ENCODE peak calls at places on chromosomes 13 and 19, in eight cellular contexts. One of them, this sample, is unnamed.

GRCh38 chr13:25252770-25253169 is 34.5 kb downstream of the MTMR6 start:
- DNase-seq in stomach: no peak
- DNase-seq in suprapubic skin: no peak
- DNase-seq in IMR-90: no peak
- DNase-seq in esophagus squamous epithelium: no peak
- DNase-seq in vagina: no peak
- DNase-seq in GM12878: no peak
- DNase-seq in esophagus muscularis mucosa: no peak
- DNase-seq in this sample: no peak

GRCh38 chr19:30180691-30181090 is 191.5 kb upstream of the ZNF536 start:
- DNase-seq in stomach: no peak
- DNase-seq in suprapubic skin: no peak
- DNase-seq in IMR-90: no peak
- DNase-seq in esophagus squamous epithelium: no peak
- DNase-seq in vagina: no peak
- DNase-seq in GM12878: no peak
- DNase-seq in esophagus muscularis mucosa: no peak
- DNase-seq in this sample: no peak

GRCh38 chr19:31175564-31176348 is 173.5 kb downstream of the TSHZ3 start:
- DNase-seq in stomach: no peak
- DNase-seq in suprapubic skin: no peak
- DNase-seq in IMR-90: no peak
- DNase-seq in esophagus squamous epithelium: no peak
- DNase-seq in vagina: no peak
- DNase-seq in GM12878: no peak
- DNase-seq in esophagus muscularis mucosa: peak
- DNase-seq in this sample: no peak

GRCh38 chr13:92097337-92097903 is 699.0 kb downstream of the GPC5 start:
- DNase-seq in stomach: no peak
- DNase-seq in suprapubic skin: no peak
- DNase-seq in IMR-90: no peak
- DNase-seq in esophagus squamous epithelium: no peak
- DNase-seq in vagina: no peak
- DNase-seq in GM12878: no peak
- DNase-seq in esophagus muscularis mucosa: no peak
- DNase-seq in this sample: no peak

GRCh38 chr13:105432408-105432807 is 1103.1 kb downstream of the EFNB2 start:
- DNase-seq in stomach: no peak
- DNase-seq in suprapubic skin: no peak
- DNase-seq in IMR-90: no peak
- DNase-seq in esophagus squamous epithelium: no peak
- DNase-seq in vagina: no peak
- DNase-seq in GM12878: no peak
- DNase-seq in esophagus muscularis mucosa: no peak
- DNase-seq in this sample: no peak

GRCh38 chr19:6728346-6728745 is 7.9 kb upstream of the C3 start:
- DNase-seq in stomach: no peak
- DNase-seq in suprapubic skin: no peak
- DNase-seq in IMR-90: no peak
- DNase-seq in esophagus squamous epithelium: no peak
- DNase-seq in vagina: no peak
- DNase-seq in GM12878: no peak
- DNase-seq in esophagus muscularis mucosa: no peak
- DNase-seq in this sample: no peak

GRCh38 chr13:83549671-83550070 is 332.6 kb downstream of the SLITRK1 start:
- DNase-seq in stomach: no peak
- DNase-seq in suprapubic skin: no peak
- DNase-seq in IMR-90: no peak
- DNase-seq in esophagus squamous epithelium: no peak
- DNase-seq in vagina: no peak
- DNase-seq in GM12878: no peak
- DNase-seq in esophagus muscularis mucosa: no peak
- DNase-seq in this sample: no peak

GRCh38 chr13:18943273-18943672 is 238.4 kb downstream of the TUBA3C start:
- DNase-seq in stomach: no peak
- DNase-seq in suprapubic skin: no peak
- DNase-seq in IMR-90: no peak
- DNase-seq in esophagus squamous epithelium: no peak
- DNase-seq in vagina: no peak
- DNase-seq in GM12878: no peak
- DNase-seq in esophagus muscularis mucosa: no peak
- DNase-seq in this sample: peak

GRCh38 chr19:10718205-10719196 is 622 bp downstream of the DNM2 start:
- DNase-seq in stomach: peak
- DNase-seq in suprapubic skin: peak
- DNase-seq in IMR-90: peak
- DNase-seq in esophagus squamous epithelium: no peak
- DNase-seq in vagina: no peak
- DNase-seq in GM12878: no peak
- DNase-seq in esophagus muscularis mucosa: no peak
- DNase-seq in this sample: no peak

GRCh38 chr19:4140237-4140711 is 13.2 kb upstream of the CREB3L3 start:
- DNase-seq in stomach: no peak
- DNase-seq in suprapubic skin: no peak
- DNase-seq in IMR-90: peak
- DNase-seq in esophagus squamous epithelium: no peak
- DNase-seq in vagina: no peak
- DNase-seq in GM12878: no peak
- DNase-seq in esophagus muscularis mucosa: no peak
- DNase-seq in this sample: no peak

GRCh38 chr13:27171244-27171829 is at the start of gene USP12:
- DNase-seq in stomach: no peak
- DNase-seq in suprapubic skin: peak
- DNase-seq in IMR-90: peak
- DNase-seq in esophagus squamous epithelium: no peak
- DNase-seq in vagina: no peak
- DNase-seq in GM12878: no peak
- DNase-seq in esophagus muscularis mucosa: no peak
- DNase-seq in this sample: no peak

GRCh38 chr13:107680115-107680514 is 535.2 kb downstream of the LIG4 start:
- DNase-seq in stomach: no peak
- DNase-seq in suprapubic skin: no peak
- DNase-seq in IMR-90: peak
- DNase-seq in esophagus squamous epithelium: no peak
- DNase-seq in vagina: no peak
- DNase-seq in GM12878: no peak
- DNase-seq in esophagus muscularis mucosa: no peak
- DNase-seq in this sample: no peak

GRCh38 chr13:76677047-76677446 is 209.2 kb downstream of the KCTD12 start:
- DNase-seq in stomach: no peak
- DNase-seq in suprapubic skin: no peak
- DNase-seq in IMR-90: peak
- DNase-seq in esophagus squamous epithelium: no peak
- DNase-seq in vagina: no peak
- DNase-seq in GM12878: no peak
- DNase-seq in esophagus muscularis mucosa: peak
- DNase-seq in this sample: peak

GRCh38 chr19:34793562-34793961 is 20.5 kb upstream of the ZNF599 start:
- DNase-seq in stomach: no peak
- DNase-seq in suprapubic skin: no peak
- DNase-seq in IMR-90: no peak
- DNase-seq in esophagus squamous epithelium: no peak
- DNase-seq in vagina: no peak
- DNase-seq in GM12878: no peak
- DNase-seq in esophagus muscularis mucosa: peak
- DNase-seq in this sample: peak

GRCh38 chr13:80132741-80133601 is 208.0 kb downstream of the SPRY2 start:
- DNase-seq in stomach: peak
- DNase-seq in suprapubic skin: peak
- DNase-seq in IMR-90: peak
- DNase-seq in esophagus squamous epithelium: no peak
- DNase-seq in vagina: no peak
- DNase-seq in GM12878: no peak
- DNase-seq in esophagus muscularis mucosa: no peak
- DNase-seq in this sample: peak

GRCh38 chr13:26694609-26695359 is 65.8 kb downstream of the GPR12 start:
- DNase-seq in stomach: no peak
- DNase-seq in suprapubic skin: no peak
- DNase-seq in IMR-90: no peak
- DNase-seq in esophagus squamous epithelium: no peak
- DNase-seq in vagina: no peak
- DNase-seq in GM12878: no peak
- DNase-seq in esophagus muscularis mucosa: peak
- DNase-seq in this sample: no peak

GRCh38 chr13:44347301-44347700 is 26.3 kb upstream of the SERP2 start:
- DNase-seq in stomach: no peak
- DNase-seq in suprapubic skin: no peak
- DNase-seq in IMR-90: no peak
- DNase-seq in esophagus squamous epithelium: no peak
- DNase-seq in vagina: peak
- DNase-seq in GM12878: no peak
- DNase-seq in esophagus muscularis mucosa: no peak
- DNase-seq in this sample: no peak

GRCh38 chr19:46967578-46968018 is 52.0 kb upstream of the NPAS1 start:
- DNase-seq in stomach: peak
- DNase-seq in suprapubic skin: peak
- DNase-seq in IMR-90: no peak
- DNase-seq in esophagus squamous epithelium: no peak
- DNase-seq in vagina: no peak
- DNase-seq in GM12878: no peak
- DNase-seq in esophagus muscularis mucosa: no peak
- DNase-seq in this sample: no peak

GRCh38 chr13:112740502-112741131 is 50.8 kb downstream of the ATP11A start:
- DNase-seq in stomach: peak
- DNase-seq in suprapubic skin: peak
- DNase-seq in IMR-90: peak
- DNase-seq in esophagus squamous epithelium: no peak
- DNase-seq in vagina: no peak
- DNase-seq in GM12878: no peak
- DNase-seq in esophagus muscularis mucosa: no peak
- DNase-seq in this sample: peak

GRCh38 chr13:38697628-38698333 is 10.9 kb downstream of the FREM2 start:
- DNase-seq in stomach: no peak
- DNase-seq in suprapubic skin: no peak
- DNase-seq in IMR-90: no peak
- DNase-seq in esophagus squamous epithelium: no peak
- DNase-seq in vagina: no peak
- DNase-seq in GM12878: no peak
- DNase-seq in esophagus muscularis mucosa: no peak
- DNase-seq in this sample: no peak
- TF ChIP-seq CTCF in stomach: no peak
- TF ChIP-seq CTCF in suprapubic skin: no peak
- TF ChIP-seq CTCF in IMR-90: no peak
- TF ChIP-seq CTCF in esophagus squamous epithelium: no peak
- TF ChIP-seq CTCF in vagina: no peak
- TF ChIP-seq CTCF in GM12878: no peak
- TF ChIP-seq CTCF in esophagus muscularis mucosa: no peak
- TF ChIP-seq CTCF in this sample: no peak

GRCh38 chr19:44401108-44401786 is at the start of gene ZNF285:
- DNase-seq in stomach: peak
- DNase-seq in suprapubic skin: peak
- DNase-seq in IMR-90: peak
- DNase-seq in esophagus squamous epithelium: no peak
- DNase-seq in vagina: no peak
- DNase-seq in GM12878: peak
- DNase-seq in esophagus muscularis mucosa: peak
- DNase-seq in this sample: peak
- TF ChIP-seq POLR2A in stomach: no peak
- TF ChIP-seq POLR2A in suprapubic skin: no peak
- TF ChIP-seq POLR2A in IMR-90: no peak
- TF ChIP-seq POLR2A in esophagus squamous epithelium: no peak
- TF ChIP-seq POLR2A in vagina: no peak
- TF ChIP-seq POLR2A in GM12878: no peak
- TF ChIP-seq POLR2A in esophagus muscularis mucosa: no peak
- TF ChIP-seq POLR2A in this sample: no peak

GRCh38 chr19:41793414-41793727 is 3.0 kb upstream of the CEACAM3 start:
- DNase-seq in stomach: no peak
- DNase-seq in suprapubic skin: no peak
- DNase-seq in IMR-90: no peak
- DNase-seq in esophagus squamous epithelium: no peak
- DNase-seq in vagina: no peak
- DNase-seq in GM12878: no peak
- DNase-seq in esophagus muscularis mucosa: no peak
- DNase-seq in this sample: no peak
- TF ChIP-seq CTCF in stomach: no peak
- TF ChIP-seq CTCF in suprapubic skin: no peak
- TF ChIP-seq CTCF in IMR-90: no peak
- TF ChIP-seq CTCF in esophagus squamous epithelium: no peak
- TF ChIP-seq CTCF in vagina: no peak
- TF ChIP-seq CTCF in GM12878: no peak
- TF ChIP-seq CTCF in esophagus muscularis mucosa: no peak
- TF ChIP-seq CTCF in this sample: no peak

DNA sequence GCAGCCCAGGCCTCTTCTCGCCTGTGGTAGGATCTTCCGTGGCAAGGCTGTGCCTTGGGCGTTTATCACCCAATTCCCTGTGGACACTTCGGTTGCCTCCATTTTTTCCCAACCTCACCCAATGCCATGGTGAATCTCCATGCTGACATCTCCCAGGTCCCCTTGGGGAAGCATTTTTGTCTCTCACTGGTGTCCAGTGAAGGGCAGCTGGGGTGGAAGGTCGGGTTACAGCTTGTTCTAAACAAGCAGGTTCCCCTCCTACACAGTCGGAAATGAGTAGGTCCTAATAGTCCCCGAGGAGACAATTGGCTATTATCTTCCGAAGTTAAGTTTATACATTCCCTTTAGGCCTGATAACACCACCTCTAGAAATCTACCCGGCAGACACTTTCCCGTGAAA is 34.1 kb downstream of the PTPRS start:
- DNase-seq in stomach: no peak
- DNase-seq in suprapubic skin: no peak
- DNase-seq in IMR-90: no peak
- DNase-seq in esophagus squamous epithelium: no peak
- DNase-seq in vagina: no peak
- DNase-seq in GM12878: no peak
- DNase-seq in esophagus muscularis mucosa: no peak
- DNase-seq in this sample: no peak
- TF ChIP-seq POLR2A in stomach: no peak
- TF ChIP-seq POLR2A in suprapubic skin: no peak
- TF ChIP-seq POLR2A in IMR-90: no peak
- TF ChIP-seq POLR2A in esophagus squamous epithelium: no peak
- TF ChIP-seq POLR2A in vagina: no peak
- TF ChIP-seq POLR2A in GM12878: no peak
- TF ChIP-seq POLR2A in esophagus muscularis mucosa: no peak
- TF ChIP-seq POLR2A in this sample: no peak

DNA sequence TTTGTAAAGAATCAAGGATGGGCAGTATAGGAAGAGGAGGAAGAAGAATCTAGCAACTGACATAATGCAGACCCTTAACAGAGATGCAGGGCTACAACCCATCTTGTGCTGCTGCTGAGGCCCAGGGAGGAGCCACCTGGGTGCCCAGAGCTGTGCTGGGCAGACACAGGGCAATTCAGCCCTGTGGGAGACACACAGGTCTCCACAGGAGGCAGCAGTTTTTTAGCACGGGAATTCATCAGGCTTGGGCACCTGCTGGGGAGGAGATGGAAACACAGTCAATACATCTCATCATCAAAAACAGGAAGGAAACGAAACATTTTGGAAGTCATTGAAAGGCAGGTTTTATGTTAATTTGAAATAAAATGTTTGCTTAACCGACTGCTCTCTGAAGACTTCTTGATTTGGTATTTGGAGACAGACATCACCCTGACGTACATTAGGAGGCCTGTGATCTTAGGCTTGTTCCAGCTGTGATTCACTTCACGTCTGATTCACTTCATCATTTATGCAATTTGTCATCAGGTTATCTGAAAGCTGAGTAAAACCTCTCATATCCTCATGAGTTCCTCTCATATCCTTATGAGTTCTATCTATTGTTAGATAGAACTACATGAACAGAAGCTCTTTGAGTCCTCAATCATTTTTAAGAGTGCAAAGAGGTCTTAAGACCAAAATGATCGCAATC is 77.4 kb downstream of the CYSLTR2 start:
- DNase-seq in stomach: no peak
- DNase-seq in suprapubic skin: no peak
- DNase-seq in IMR-90: peak
- DNase-seq in esophagus squamous epithelium: no peak
- DNase-seq in vagina: no peak
- DNase-seq in GM12878: no peak
- DNase-seq in esophagus muscularis mucosa: no peak
- DNase-seq in this sample: no peak
- TF ChIP-seq CTCF in stomach: no peak
- TF ChIP-seq CTCF in suprapubic skin: no peak
- TF ChIP-seq CTCF in IMR-90: no peak
- TF ChIP-seq CTCF in esophagus squamous epithelium: no peak
- TF ChIP-seq CTCF in vagina: no peak
- TF ChIP-seq CTCF in GM12878: no peak
- TF ChIP-seq CTCF in esophagus muscularis mucosa: no peak
- TF ChIP-seq CTCF in this sample: no peak